ENCODE peak calls at places on chromosomes 11 and 22, in nine cellular contexts. One of them, this sample, is unnamed.

GRCh38 chr11:83773950-83774880 is 488.0 kb upstream of the CCDC90B start:
- DNase-seq in GM12865: no peak
- DNase-seq in prostate gland: no peak
- DNase-seq in right cardiac atrium: no peak
- DNase-seq in brain microvascular endothelial cell: peak
- DNase-seq in CD8-positive, alpha-beta T cell: no peak
- DNase-seq in body of pancreas: no peak
- DNase-seq in A549: no peak
- DNase-seq in lung: no peak
- DNase-seq in this sample: no peak

GRCh38 chr11:67418476-67419281 is 3.2 kb downstream of the CARNS1 start:
- DNase-seq in GM12865: no peak
- DNase-seq in prostate gland: no peak
- DNase-seq in right cardiac atrium: peak
- DNase-seq in brain microvascular endothelial cell: no peak
- DNase-seq in CD8-positive, alpha-beta T cell: peak
- DNase-seq in body of pancreas: peak
- DNase-seq in A549: no peak
- DNase-seq in lung: no peak
- DNase-seq in this sample: no peak

GRCh38 chr11:10455637-10456487 is 798 bp downstream of the AMPD3 start:
- DNase-seq in GM12865: peak
- DNase-seq in prostate gland: peak
- DNase-seq in right cardiac atrium: peak
- DNase-seq in brain microvascular endothelial cell: peak
- DNase-seq in CD8-positive, alpha-beta T cell: peak
- DNase-seq in body of pancreas: peak
- DNase-seq in A549: peak
- DNase-seq in lung: peak
- DNase-seq in this sample: no peak

GRCh38 chr11:57424802-57425564 is 1.9 kb downstream of the SLC43A3 start:
- DNase-seq in GM12865: peak
- DNase-seq in prostate gland: peak
- DNase-seq in right cardiac atrium: peak
- DNase-seq in brain microvascular endothelial cell: peak
- DNase-seq in CD8-positive, alpha-beta T cell: peak
- DNase-seq in body of pancreas: peak
- DNase-seq in A549: no peak
- DNase-seq in lung: peak
- DNase-seq in this sample: peak

GRCh38 chr22:48391820-48392219 is 1435.9 kb downstream of the BRD1 start:
- DNase-seq in GM12865: no peak
- DNase-seq in prostate gland: no peak
- DNase-seq in right cardiac atrium: no peak
- DNase-seq in brain microvascular endothelial cell: no peak
- DNase-seq in CD8-positive, alpha-beta T cell: no peak
- DNase-seq in body of pancreas: no peak
- DNase-seq in A549: no peak
- DNase-seq in lung: no peak
- DNase-seq in this sample: no peak

GRCh38 chr11:13896175-13896989 is 66.1 kb upstream of the SPON1 start:
- DNase-seq in GM12865: no peak
- DNase-seq in prostate gland: no peak
- DNase-seq in right cardiac atrium: peak
- DNase-seq in brain microvascular endothelial cell: no peak
- DNase-seq in CD8-positive, alpha-beta T cell: no peak
- DNase-seq in body of pancreas: no peak
- DNase-seq in A549: no peak
- DNase-seq in lung: peak
- DNase-seq in this sample: no peak

GRCh38 chr11:34632105-34632780 is 11.3 kb downstream of the EHF start:
- DNase-seq in GM12865: no peak
- DNase-seq in prostate gland: peak
- DNase-seq in right cardiac atrium: no peak
- DNase-seq in brain microvascular endothelial cell: no peak
- DNase-seq in CD8-positive, alpha-beta T cell: no peak
- DNase-seq in body of pancreas: peak
- DNase-seq in A549: peak
- DNase-seq in lung: no peak
- DNase-seq in this sample: no peak

GRCh38 chr22:24208012-24208749 is 26.9 kb downstream of the SUSD2 start:
- DNase-seq in GM12865: no peak
- DNase-seq in prostate gland: peak
- DNase-seq in right cardiac atrium: peak
- DNase-seq in brain microvascular endothelial cell: peak
- DNase-seq in CD8-positive, alpha-beta T cell: no peak
- DNase-seq in body of pancreas: peak
- DNase-seq in A549: peak
- DNase-seq in lung: peak
- DNase-seq in this sample: no peak

GRCh38 chr11:69007978-69008381 is 5.1 kb downstream of the MRGPRF start:
- DNase-seq in GM12865: no peak
- DNase-seq in prostate gland: no peak
- DNase-seq in right cardiac atrium: no peak
- DNase-seq in brain microvascular endothelial cell: no peak
- DNase-seq in CD8-positive, alpha-beta T cell: no peak
- DNase-seq in body of pancreas: no peak
- DNase-seq in A549: peak
- DNase-seq in lung: no peak
- DNase-seq in this sample: no peak

GRCh38 chr22:24066872-24067271 is 55.8 kb downstream of the CABIN1 start:
- DNase-seq in GM12865: no peak
- DNase-seq in prostate gland: no peak
- DNase-seq in right cardiac atrium: peak
- DNase-seq in brain microvascular endothelial cell: no peak
- DNase-seq in CD8-positive, alpha-beta T cell: no peak
- DNase-seq in body of pancreas: peak
- DNase-seq in A549: no peak
- DNase-seq in lung: no peak
- DNase-seq in this sample: no peak

GRCh38 chr11:68528630-68529029 is 68.1 kb downstream of the PPP6R3 start:
- DNase-seq in GM12865: no peak
- DNase-seq in prostate gland: peak
- DNase-seq in right cardiac atrium: no peak
- DNase-seq in brain microvascular endothelial cell: no peak
- DNase-seq in CD8-positive, alpha-beta T cell: peak
- DNase-seq in body of pancreas: no peak
- DNase-seq in A549: no peak
- DNase-seq in lung: no peak
- DNase-seq in this sample: no peak

GRCh38 chr11:131811380-131811779 is 441.0 kb downstream of the NTM start:
- DNase-seq in GM12865: no peak
- DNase-seq in prostate gland: no peak
- DNase-seq in right cardiac atrium: no peak
- DNase-seq in brain microvascular endothelial cell: no peak
- DNase-seq in CD8-positive, alpha-beta T cell: no peak
- DNase-seq in body of pancreas: no peak
- DNase-seq in A549: no peak
- DNase-seq in lung: no peak
- DNase-seq in this sample: peak

DNA sequence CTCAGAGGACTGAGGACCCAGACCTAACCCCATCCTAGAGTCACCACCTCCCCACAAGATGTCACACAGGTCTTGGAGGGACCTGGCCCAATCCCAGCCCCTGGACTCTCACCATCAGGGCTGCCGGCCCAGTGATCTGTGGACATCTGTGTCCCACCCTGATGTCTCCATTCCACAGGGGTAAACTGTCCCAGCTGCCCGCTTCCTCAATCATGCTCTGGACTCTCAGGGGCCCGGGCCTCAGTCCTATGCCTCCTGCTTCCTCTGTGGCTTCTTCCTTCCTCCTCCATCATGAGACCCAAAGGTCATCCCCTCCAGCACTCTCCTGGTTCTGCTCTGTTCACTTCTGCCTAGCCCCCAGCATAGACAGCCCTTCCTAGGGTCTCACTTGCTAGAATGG is 32.2 kb downstream of the ARAP1 start:
- DNase-seq in GM12865: no peak
- DNase-seq in prostate gland: no peak
- DNase-seq in right cardiac atrium: peak
- DNase-seq in brain microvascular endothelial cell: no peak
- DNase-seq in CD8-positive, alpha-beta T cell: no peak
- DNase-seq in body of pancreas: no peak
- DNase-seq in A549: no peak
- DNase-seq in lung: no peak
- DNase-seq in this sample: no peak
- H3K4me3 ChIP-seq in GM12865: peak
- H3K4me3 ChIP-seq in prostate gland: peak
- H3K4me3 ChIP-seq in right cardiac atrium: peak
- H3K4me3 ChIP-seq in brain microvascular endothelial cell: no peak
- H3K4me3 ChIP-seq in CD8-positive, alpha-beta T cell: peak
- H3K4me3 ChIP-seq in body of pancreas: no peak
- H3K4me3 ChIP-seq in A549: no peak
- H3K4me3 ChIP-seq in lung: peak
- H3K4me3 ChIP-seq in this sample: peak

DNA sequence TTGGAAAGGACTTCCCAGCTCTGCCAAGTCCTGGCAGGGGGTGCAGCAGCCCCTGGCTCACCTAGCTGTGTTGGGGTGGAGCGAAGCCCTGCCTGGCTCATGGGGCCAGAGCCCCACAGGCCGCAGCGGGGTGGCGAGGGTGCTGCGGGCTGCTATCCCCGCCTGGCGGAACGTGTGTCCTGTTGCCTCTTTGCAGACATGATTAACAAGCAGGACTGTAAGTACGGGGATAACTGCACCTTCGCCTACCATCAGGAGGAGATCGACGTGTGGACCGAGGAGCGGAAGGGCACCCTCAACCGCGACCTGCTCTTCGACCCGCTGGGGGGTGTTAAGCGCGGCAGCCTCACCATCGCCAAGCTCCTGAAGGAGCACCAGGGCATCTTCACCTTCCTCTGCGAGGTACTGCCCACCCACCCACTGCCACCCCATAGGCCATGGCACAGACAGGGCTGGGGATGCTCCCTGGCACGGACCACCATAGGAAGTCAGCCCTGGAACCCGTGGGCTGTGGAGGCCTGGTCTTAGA is 35.9 kb upstream of the TEF start:
- DNase-seq in GM12865: no peak
- DNase-seq in prostate gland: no peak
- DNase-seq in right cardiac atrium: peak
- DNase-seq in brain microvascular endothelial cell: no peak
- DNase-seq in CD8-positive, alpha-beta T cell: no peak
- DNase-seq in body of pancreas: no peak
- DNase-seq in A549: no peak
- DNase-seq in lung: no peak
- DNase-seq in this sample: no peak
- H3K4me3 ChIP-seq in GM12865: no peak
- H3K4me3 ChIP-seq in prostate gland: no peak
- H3K4me3 ChIP-seq in right cardiac atrium: no peak
- H3K4me3 ChIP-seq in brain microvascular endothelial cell: no peak
- H3K4me3 ChIP-seq in CD8-positive, alpha-beta T cell: no peak
- H3K4me3 ChIP-seq in body of pancreas: no peak
- H3K4me3 ChIP-seq in A549: no peak
- H3K4me3 ChIP-seq in lung: no peak
- H3K4me3 ChIP-seq in this sample: no peak

GRCh38 chr22:31140746-31141145 is 438 bp upstream of the PLA2G3 start:
- DNase-seq in GM12865: no peak
- DNase-seq in prostate gland: no peak
- DNase-seq in right cardiac atrium: no peak
- DNase-seq in brain microvascular endothelial cell: no peak
- DNase-seq in CD8-positive, alpha-beta T cell: no peak
- DNase-seq in body of pancreas: peak
- DNase-seq in A549: no peak
- DNase-seq in lung: peak
- DNase-seq in this sample: no peak

GRCh38 chr22:31139066-31139465 is 1.2 kb downstream of the PLA2G3 start:
- DNase-seq in GM12865: no peak
- DNase-seq in prostate gland: no peak
- DNase-seq in right cardiac atrium: no peak
- DNase-seq in brain microvascular endothelial cell: no peak
- DNase-seq in CD8-positive, alpha-beta T cell: no peak
- DNase-seq in body of pancreas: no peak
- DNase-seq in A549: no peak
- DNase-seq in lung: no peak
- DNase-seq in this sample: no peak

GRCh38 chr22:31138126-31138525 is 2.2 kb downstream of the PLA2G3 start:
- DNase-seq in GM12865: no peak
- DNase-seq in prostate gland: no peak
- DNase-seq in right cardiac atrium: no peak
- DNase-seq in brain microvascular endothelial cell: no peak
- DNase-seq in CD8-positive, alpha-beta T cell: no peak
- DNase-seq in body of pancreas: no peak
- DNase-seq in A549: no peak
- DNase-seq in lung: no peak
- DNase-seq in this sample: no peak

GRCh38 chr22:31141551-31141950 is 1.2 kb upstream of the PLA2G3 start:
- DNase-seq in GM12865: no peak
- DNase-seq in prostate gland: no peak
- DNase-seq in right cardiac atrium: no peak
- DNase-seq in brain microvascular endothelial cell: no peak
- DNase-seq in CD8-positive, alpha-beta T cell: no peak
- DNase-seq in body of pancreas: no peak
- DNase-seq in A549: no peak
- DNase-seq in lung: no peak
- DNase-seq in this sample: no peak

GRCh38 chr22:31139866-31140716 is at the start of gene PLA2G3:
- DNase-seq in GM12865: no peak
- DNase-seq in prostate gland: peak
- DNase-seq in right cardiac atrium: no peak
- DNase-seq in brain microvascular endothelial cell: peak
- DNase-seq in CD8-positive, alpha-beta T cell: no peak
- DNase-seq in body of pancreas: no peak
- DNase-seq in A549: no peak
- DNase-seq in lung: peak
- DNase-seq in this sample: peak
- H3K4me3 ChIP-seq in GM12865: no peak
- H3K4me3 ChIP-seq in prostate gland: no peak
- H3K4me3 ChIP-seq in right cardiac atrium: no peak
- H3K4me3 ChIP-seq in brain microvascular endothelial cell: peak
- H3K4me3 ChIP-seq in CD8-positive, alpha-beta T cell: no peak
- H3K4me3 ChIP-seq in body of pancreas: no peak
- H3K4me3 ChIP-seq in A549: no peak
- H3K4me3 ChIP-seq in lung: peak
- H3K4me3 ChIP-seq in this sample: peak

GRCh38 chr11:18315893-18316292 is 6.0 kb downstream of the HPS5 start:
- DNase-seq in GM12865: no peak
- DNase-seq in prostate gland: no peak
- DNase-seq in right cardiac atrium: no peak
- DNase-seq in brain microvascular endothelial cell: no peak
- DNase-seq in CD8-positive, alpha-beta T cell: no peak
- DNase-seq in body of pancreas: no peak
- DNase-seq in A549: no peak
- DNase-seq in lung: no peak
- DNase-seq in this sample: no peak

GRCh38 chr11:18321622-18321990 is 334 bp downstream of the HPS5 start:
- DNase-seq in GM12865: no peak
- DNase-seq in prostate gland: no peak
- DNase-seq in right cardiac atrium: no peak
- DNase-seq in brain microvascular endothelial cell: no peak
- DNase-seq in CD8-positive, alpha-beta T cell: no peak
- DNase-seq in body of pancreas: no peak
- DNase-seq in A549: no peak
- DNase-seq in lung: no peak
- DNase-seq in this sample: no peak

GRCh38 chr11:18321991-18322711 is at the start of the genes GTF2H1 and HPS5:
- DNase-seq in GM12865: peak
- DNase-seq in prostate gland: peak
- DNase-seq in right cardiac atrium: peak
- DNase-seq in brain microvascular endothelial cell: peak
- DNase-seq in CD8-positive, alpha-beta T cell: peak
- DNase-seq in body of pancreas: peak
- DNase-seq in A549: peak
- DNase-seq in lung: peak
- DNase-seq in this sample: peak

GRCh38 chr11:18322818-18323570 is 627 bp downstream of the GTF2H1 start:
- DNase-seq in GM12865: peak
- DNase-seq in prostate gland: no peak
- DNase-seq in right cardiac atrium: no peak
- DNase-seq in brain microvascular endothelial cell: no peak
- DNase-seq in CD8-positive, alpha-beta T cell: no peak
- DNase-seq in body of pancreas: no peak
- DNase-seq in A549: peak
- DNase-seq in lung: no peak
- DNase-seq in this sample: no peak

GRCh38 chr11:18319914-18320313 is 2.0 kb downstream of the HPS5 start:
- DNase-seq in GM12865: no peak
- DNase-seq in prostate gland: no peak
- DNase-seq in right cardiac atrium: no peak
- DNase-seq in brain microvascular endothelial cell: no peak
- DNase-seq in CD8-positive, alpha-beta T cell: no peak
- DNase-seq in body of pancreas: no peak
- DNase-seq in A549: no peak
- DNase-seq in lung: no peak
- DNase-seq in this sample: no peak
- H3K4me3 ChIP-seq in GM12865: peak
- H3K4me3 ChIP-seq in prostate gland: no peak
- H3K4me3 ChIP-seq in right cardiac atrium: no peak
- H3K4me3 ChIP-seq in brain microvascular endothelial cell: no peak
- H3K4me3 ChIP-seq in CD8-positive, alpha-beta T cell: no peak
- H3K4me3 ChIP-seq in body of pancreas: no peak
- H3K4me3 ChIP-seq in A549: no peak
- H3K4me3 ChIP-seq in lung: no peak
- H3K4me3 ChIP-seq in this sample: no peak

This sample was measured in retinal pigment epithelial cell.